ENCODE peak calls at places on chromosomes 5 and 9, in ten cellular contexts. P is right cardiac atrium; U is body of pancreas; L is IMR-90; A is hepatocyte; H is CD4-positive, alpha-beta memory T cell; R is fibroblast of lung; Q is right atrium auricular region; M is stomach; D is cardiac muscle cell. T is an unnamed sample.

GRCh38 chr5:158812381-158812780 is 287.3 kb downstream of the EBF1 start:
- DNase-seq in Q (no peak), H (peak; percentile 34), U (no peak), D (peak; percentile 9), M (no peak), R (no peak), L (no peak), P (peak; percentile 27), A (no peak), T (no peak)

GRCh38 chr9:127463891-127464290 is 12.6 kb downstream of the LRSAM1 start:
- DNase-seq in A (peak; percentile 36), R (peak; percentile 28), M (no peak), H (no peak), P (peak; percentile 50), D (peak; percentile 37), U (no peak), Q (peak; percentile 62), L (peak; percentile 76), T (no peak)

GRCh38 chr9:129143031-129143441 is 31.8 kb downstream of the PTPA start:
- DNase-seq in P (peak; percentile 92), Q (peak; percentile 94), M (peak; percentile 92), U (peak; percentile 91), L (peak; percentile 92), A (peak; percentile 89), H (peak; percentile 67), R (peak; percentile 94), D (peak; percentile 97), T (no peak)

GRCh38 chr9:128937310-128938165 is 9.9 kb downstream of the DOLK start:
- DNase-seq in H (no peak), M (no peak), D (no peak), R (no peak), L (no peak), U (no peak), P (no peak), A (no peak), Q (no peak), T (no peak)

GRCh38 chr5:17087035-17087434 is 130.4 kb upstream of the BASP1 start:
- DNase-seq in L (peak; percentile 23), D (peak; percentile 42), M (no peak), P (no peak), H (no peak), A (no peak), U (peak; percentile 7), Q (no peak), R (peak; percentile 31), T (no peak)

GRCh38 chr5:73170522-73170921 is 2.5 kb upstream of the TMEM174 start:
- DNase-seq in P (no peak), U (peak; percentile 5), H (peak; percentile 3), M (no peak), D (peak; percentile 62), Q (no peak), A (no peak), R (peak; percentile 31), L (peak; percentile 7), T (no peak)

GRCh38 chr9:25964239-25964638 is 286.0 kb upstream of the TUSC1 start:
- DNase-seq in P (no peak), A (peak; percentile 82), U (peak; percentile 39), L (peak; percentile 82), R (peak; percentile 73), D (peak; percentile 82), H (no peak), M (no peak), Q (no peak), T (peak; percentile 18)

GRCh38 chr9:137804908-137805356 is 72.7 kb upstream of the CACNA1B start:
- DNase-seq in P (no peak), U (no peak), R (peak; percentile 6), D (no peak), A (no peak), M (no peak), Q (no peak), L (peak; percentile 47), H (no peak), T (no peak)

GRCh38 chr9:6230037-6230778 is 14.6 kb downstream of the IL33 start:
- DNase-seq in U (no peak), A (peak; percentile 24), P (peak; percentile 32), M (no peak), H (no peak), L (peak; percentile 28), Q (no peak), R (no peak), D (peak; percentile 69), T (no peak)

GRCh38 chr9:6226696-6227095 is 11.1 kb downstream of the IL33 start:
- DNase-seq in U (peak; percentile 60), Q (no peak), R (peak; percentile 45), P (no peak), M (no peak), H (no peak), A (no peak), D (peak; percentile 85), L (peak; percentile 44), T (no peak)

GRCh38 chr9:6229186-6229585 is 13.6 kb downstream of the IL33 start:
- DNase-seq in D (no peak), M (no peak), U (no peak), H (no peak), P (no peak), L (no peak), Q (no peak), A (no peak), R (no peak), T (no peak)

GRCh38 chr9:6232546-6232945 is 16.9 kb downstream of the IL33 start:
- DNase-seq in D (no peak), M (no peak), U (no peak), A (no peak), Q (no peak), H (no peak), P (no peak), R (no peak), L (no peak), T (no peak)

DNA sequence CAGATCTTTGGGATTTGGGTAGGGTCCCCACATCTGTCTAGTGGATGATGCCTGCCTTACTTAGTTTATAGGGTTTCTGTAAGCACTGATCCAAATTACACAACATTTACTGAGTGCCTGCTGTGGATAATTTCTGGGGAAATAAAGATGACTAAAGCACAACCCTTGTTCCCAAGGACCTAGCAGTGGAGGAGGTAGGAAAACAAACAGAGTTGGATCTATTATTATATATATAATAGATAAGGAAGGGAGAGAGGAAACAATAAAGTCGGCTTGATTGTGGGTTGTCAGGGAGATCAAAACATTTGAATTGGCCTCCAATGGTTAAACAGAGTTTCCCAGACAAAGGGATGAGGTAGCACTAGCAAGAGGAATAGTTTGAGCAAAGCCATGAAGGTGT is 14.0 kb downstream of the IL33 start:
- DNase-seq in P (no peak), D (peak; percentile 70), H (no peak), L (peak; percentile 12), R (no peak), U (no peak), M (no peak), Q (no peak), A (peak; percentile 38), T (no peak)
- H3K27ac ChIP-seq in P (no peak overlapping the region), D (no peak overlapping the region), H (no peak overlapping the region), L (no peak overlapping the region), R (no peak overlapping the region), U (no peak overlapping the region), M (peak overlapping the region; percentile 66), Q (peak overlapping the region; percentile 10), A (peak overlapping the region; percentile 70), T (no peak overlapping the region)

GRCh38 chr5:110753620-110754019 is 14.8 kb downstream of the SLC25A46 start:
- DNase-seq in Q (no peak), L (no peak), P (no peak), R (peak; percentile 11), U (no peak), H (no peak), A (no peak), M (no peak), D (no peak), T (no peak)

GRCh38 chr5:110752953-110753352 is 14.1 kb downstream of the SLC25A46 start:
- DNase-seq in H (no peak), R (no peak), D (no peak), A (no peak), U (no peak), L (no peak), Q (no peak), M (no peak), P (no peak), T (no peak)

GRCh38 chr5:110757118-110757729 is 18.4 kb downstream of the SLC25A46 start:
- DNase-seq in M (no peak), D (peak; percentile 72), H (peak; percentile 33), L (peak; percentile 60), Q (no peak), R (peak; percentile 80), A (peak; percentile 63), P (no peak), U (peak; percentile 26), T (peak; percentile 22)

GRCh38 chr5:110754181-110754580 is 15.4 kb downstream of the SLC25A46 start:
- DNase-seq in L (no peak), D (no peak), H (no peak), U (no peak), A (no peak), P (no peak), Q (no peak), M (no peak), R (no peak), T (no peak)

GRCh38 chr5:110751902-110752762 is 13.3 kb downstream of the SLC25A46 start:
- DNase-seq in P (no peak), Q (no peak), L (peak; percentile 88), A (no peak), M (no peak), U (no peak), D (no peak), H (peak; percentile 45), R (peak; percentile 49), T (no peak)
- H3K4me3 ChIP-seq in P (no peak overlapping the region), Q (no peak overlapping the region), L (no peak overlapping the region), A (no peak overlapping the region), M (no peak overlapping the region), U (no peak overlapping the region), D (no peak overlapping the region), H (no peak overlapping the region), R (no peak overlapping the region), T (no peak overlapping the region)

GRCh38 chr9:124654431-124654830 is 116.7 kb downstream of the NR6A1 start:
- DNase-seq in Q (no peak), U (no peak), M (no peak), L (no peak), D (no peak), A (no peak), R (no peak), P (no peak), H (no peak), T (no peak)

GRCh38 chr9:124652203-124652992 is 118.7 kb downstream of the NR6A1 start:
- DNase-seq in M (no peak), Q (no peak), A (peak; percentile 52), D (peak; percentile 67), L (peak; percentile 88), P (no peak), H (no peak), R (peak; percentile 52), U (peak; percentile 21), T (no peak)

GRCh38 chr9:124658165-124659017 is 112.7 kb downstream of the NR6A1 start:
- DNase-seq in M (peak; percentile 59), Q (peak; percentile 85), H (peak; percentile 0), R (peak; percentile 94), P (peak; percentile 66), D (peak; percentile 97), L (peak; percentile 97), A (peak; percentile 86), U (peak; percentile 90), T (peak; percentile 77)

GRCh38 chr9:124657526-124657925 is 113.6 kb downstream of the NR6A1 start:
- DNase-seq in Q (no peak), D (no peak), P (no peak), U (no peak), R (no peak), M (no peak), H (no peak), A (no peak), L (no peak), T (no peak)

DNA sequence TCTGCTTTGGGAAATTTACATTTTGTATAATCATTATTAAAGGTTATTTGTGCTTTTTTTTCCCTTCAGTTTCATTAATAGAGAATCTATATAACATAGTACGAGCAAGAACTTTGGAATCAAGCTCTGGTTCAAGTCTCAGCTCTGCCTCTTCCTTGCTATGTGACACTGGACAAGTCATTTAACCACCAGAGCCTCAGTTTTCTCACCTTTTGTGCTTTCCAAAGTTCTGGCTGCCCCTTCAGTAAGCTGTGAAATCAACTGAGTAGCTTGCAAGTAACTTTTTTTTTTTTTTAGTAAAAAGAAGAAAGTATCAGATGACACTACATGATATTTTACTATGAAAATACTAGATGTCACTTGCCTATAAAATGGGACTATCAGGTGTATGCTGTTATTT is 118.1 kb downstream of the NR6A1 start:
- DNase-seq in M (no peak), Q (no peak), L (no peak), U (no peak), R (no peak), A (no peak), P (no peak), D (no peak), H (no peak), T (no peak)
- H3K27ac ChIP-seq in M (no peak overlapping the region), Q (no peak overlapping the region), L (no peak overlapping the region), U (no peak overlapping the region), R (no peak overlapping the region), A (peak overlapping the region; percentile 10), P (no peak overlapping the region), D (peak overlapping the region; percentile 77), H (no peak overlapping the region), T (no peak overlapping the region)

DNA sequence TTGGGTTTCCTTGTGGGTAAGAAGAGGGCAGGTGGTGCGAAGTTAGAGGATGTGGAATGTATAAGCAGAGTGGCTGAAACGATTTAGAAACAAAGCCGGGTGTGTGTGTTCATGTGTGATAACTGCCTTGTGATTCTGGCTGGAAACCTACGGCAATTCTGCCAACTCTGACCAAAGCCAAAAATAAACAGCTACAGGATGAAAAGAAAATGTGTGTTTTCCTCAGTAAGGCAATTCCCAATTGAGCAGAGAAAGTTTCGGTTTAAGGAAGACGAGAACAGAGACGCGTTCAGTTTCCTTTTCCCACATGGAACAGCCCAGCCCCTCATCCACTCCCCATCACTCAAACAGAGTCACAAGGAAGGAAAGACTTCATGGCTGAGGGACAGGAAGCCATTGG is 130.4 kb downstream of the NSG2 start:
- DNase-seq in L (no peak), Q (no peak), P (no peak), H (no peak), A (no peak), U (no peak), R (no peak), D (no peak), M (no peak), T (no peak)
- H3K4me3 ChIP-seq in L (no peak overlapping the region), Q (no peak overlapping the region), P (no peak overlapping the region), H (no peak overlapping the region), A (no peak overlapping the region), U (no peak overlapping the region), R (no peak overlapping the region), D (no peak overlapping the region), M (no peak overlapping the region), T (no peak overlapping the region)